ENCODE peak calls at places on chromosome 11, in five cellular contexts. One of them, this sample, is unnamed.
A peak's percentile ranks its signal among the peaks of the same experiment; 100 is the strongest.

GRCh38 chr11:11148104-11148509 is 204.9 kb downstream of the CSNK2A3 start:
- DNase-seq in CD4-positive, alpha-beta T cell: peak; percentile 56
- DNase-seq in posterior cingulate gyrus: no peak
- DNase-seq in Peyer's patch: peak; percentile 55
- DNase-seq in Right ventricle myocardium superior: peak; percentile 88
- DNase-seq in this sample: no peak

GRCh38 chr11:131371791-131372104 is 1.3 kb downstream of the NTM start:
- DNase-seq in posterior cingulate gyrus: no peak
- DNase-seq in Right ventricle myocardium superior: no peak
- DNase-seq in CD4-positive, alpha-beta T cell: no peak
- DNase-seq in Peyer's patch: no peak
- DNase-seq in this sample: no peak

GRCh38 chr11:57751676-57752253 is at the start of gene BTBD18:
- DNase-seq in Peyer's patch: peak; percentile 68
- DNase-seq in Right ventricle myocardium superior: no peak
- DNase-seq in CD4-positive, alpha-beta T cell: no peak
- DNase-seq in posterior cingulate gyrus: no peak
- DNase-seq in this sample: no peak

GRCh38 chr11:100930185-100930778 is 199.3 kb downstream of the PGR start:
- DNase-seq in posterior cingulate gyrus: no peak
- DNase-seq in Peyer's patch: no peak
- DNase-seq in Right ventricle myocardium superior: no peak
- DNase-seq in CD4-positive, alpha-beta T cell: no peak
- DNase-seq in this sample: no peak

GRCh38 chr11:17898782-17899181 is 114.1 kb downstream of the SERGEF start:
- DNase-seq in Right ventricle myocardium superior: no peak
- DNase-seq in CD4-positive, alpha-beta T cell: no peak
- DNase-seq in posterior cingulate gyrus: no peak
- DNase-seq in Peyer's patch: no peak
- DNase-seq in this sample: no peak

GRCh38 chr11:76669901-76670474 is 559 bp downstream of the LRRC32 start:
- DNase-seq in Peyer's patch: no peak
- DNase-seq in Right ventricle myocardium superior: peak; percentile 51
- DNase-seq in CD4-positive, alpha-beta T cell: no peak
- DNase-seq in posterior cingulate gyrus: no peak
- DNase-seq in this sample: no peak

GRCh38 chr11:69088676-69089146 is 40.0 kb downstream of the TPCN2 start:
- DNase-seq in CD4-positive, alpha-beta T cell: peak; percentile 40
- DNase-seq in Right ventricle myocardium superior: peak; percentile 70
- DNase-seq in Peyer's patch: peak; percentile 86
- DNase-seq in posterior cingulate gyrus: peak; percentile 67
- DNase-seq in this sample: peak; percentile 20

GRCh38 chr11:38169286-38169685 is 1571.2 kb upstream of the RAG2 start:
- DNase-seq in posterior cingulate gyrus: no peak
- DNase-seq in CD4-positive, alpha-beta T cell: no peak
- DNase-seq in Right ventricle myocardium superior: no peak
- DNase-seq in Peyer's patch: no peak
- DNase-seq in this sample: no peak

GRCh38 chr11:72263363-72263762 is 19.4 kb upstream of the PHOX2A start:
- DNase-seq in CD4-positive, alpha-beta T cell: no peak
- DNase-seq in posterior cingulate gyrus: no peak
- DNase-seq in Right ventricle myocardium superior: no peak
- DNase-seq in Peyer's patch: no peak
- DNase-seq in this sample: no peak

GRCh38 chr11:126456783-126457542 is 101.5 kb downstream of the ST3GAL4 start:
- DNase-seq in Peyer's patch: no peak
- DNase-seq in posterior cingulate gyrus: no peak
- DNase-seq in CD4-positive, alpha-beta T cell: no peak
- DNase-seq in Right ventricle myocardium superior: no peak
- DNase-seq in this sample: no peak